ENCODE peak calls at places on chromosomes 3 and 15, in seven cellular contexts. U is HCT116, D is NT2/D1, O is H1, J is SK-N-SH, N is K562, L is GM12878. H is an unnamed sample.

GRCh38 chr3:33833408-33834116 is 35.1 kb downstream of the PDCD6IP start:
- DNase-seq in J (no peak), N (no peak), O (no peak), L (no peak), D (no peak), U (no peak), H (no peak)

GRCh38 chr15:73981761-73982222 is 10.3 kb downstream of the STOML1 start:
- DNase-seq in D (no peak), L (no peak), J (no peak), U (no peak), O (no peak), N (no peak), H (no peak)

GRCh38 chr3:176950743-176951142 is 246.5 kb downstream of the TBL1XR1 start:
- DNase-seq in D (no peak), U (no peak), J (no peak), L (no peak), O (no peak), N (no peak), H (no peak)

GRCh38 chr15:48579945-48580671 is 65.4 kb downstream of the FBN1 start:
- DNase-seq in U (no peak), N (peak; percentile 79), L (no peak), O (no peak), J (no peak), D (no peak), H (no peak)

GRCh38 chr3:65888980-65889706 is 149.6 kb downstream of the MAGI1 start:
- DNase-seq in J (no peak), U (peak; percentile 13), N (no peak), D (no peak), L (no peak), O (no peak), H (no peak)

GRCh38 chr3:171001957-171002694 is 24.4 kb downstream of the SLC2A2 start:
- DNase-seq in O (no peak), J (no peak), D (no peak), U (no peak), N (no peak), L (peak; percentile 13), H (peak; percentile 100)

GRCh38 chr3:192296845-192297244 is 430.5 kb downstream of the FGF12 start:
- DNase-seq in L (no peak), D (no peak), N (no peak), J (no peak), O (no peak), U (no peak), H (no peak)

GRCh38 chr3:136296960-136297359 is 46.8 kb downstream of the PCCB start:
- DNase-seq in U (no peak), L (no peak), J (no peak), N (no peak), D (peak; percentile 63), O (no peak), H (no peak)

GRCh38 chr15:66650433-66650832 is 51.6 kb upstream of the SMAD6 start:
- DNase-seq in D (no peak), U (no peak), N (peak; percentile 63), L (no peak), O (no peak), J (no peak), H (peak; percentile 16)

GRCh38 chr3:51975857-51976549 is 1.1 kb downstream of the ABHD14A start:
- DNase-seq in J (peak; percentile 89), O (peak; percentile 80), U (no peak), D (no peak), L (no peak), N (peak; percentile 65), H (peak; percentile 50)

GRCh38 chr15:46808834-46809233 is 908.5 kb upstream of the SEMA6D start:
- DNase-seq in D (no peak), N (no peak), U (no peak), O (no peak), L (no peak), J (no peak), H (no peak)
- TF ChIP-seq YY1 in D (no peak), N (no peak), U (no peak), O (no peak), L (no peak), J (no peak), H (no peak)

DNA sequence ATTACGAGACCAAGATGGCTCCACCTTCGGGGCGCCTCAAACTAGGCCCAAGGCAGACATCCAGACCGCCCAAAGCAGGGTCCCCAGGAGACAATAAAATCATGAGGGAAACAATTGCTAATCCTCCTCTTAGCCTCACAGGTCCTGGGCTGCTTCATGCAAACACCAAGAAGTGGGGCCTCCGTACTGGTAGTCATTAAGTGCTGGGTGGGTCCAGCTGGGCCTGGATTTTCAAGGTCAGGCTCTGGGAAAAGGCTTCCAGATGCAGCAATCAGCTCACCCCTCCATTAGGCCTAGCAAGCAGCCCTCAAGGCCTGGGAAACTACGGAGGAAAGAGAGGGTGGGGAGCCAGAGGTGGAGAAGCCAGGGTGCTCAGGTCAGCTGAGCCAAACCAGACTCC is 634 bp downstream of the FBXL22 start:
- DNase-seq in U (no peak), L (no peak), N (no peak), O (no peak), J (peak; percentile 42), D (no peak), H (no peak)
- TF ChIP-seq YY1 in U (no peak), L (no peak), N (no peak), O (no peak), J (no peak), D (no peak), H (no peak)

GRCh38 chr15:97567411-97567810 is 393.1 kb upstream of the ARRDC4 start:
- DNase-seq in J (no peak), L (no peak), O (no peak), D (no peak), U (no peak), N (no peak), H (no peak)
- TF ChIP-seq YY1 in J (no peak), L (no peak), O (no peak), D (no peak), U (no peak), N (no peak), H (no peak)

GRCh38 chr3:39088456-39088855 is 19.0 kb downstream of the GORASP1 start:
- DNase-seq in U (no peak), L (no peak), O (no peak), D (no peak), N (no peak), J (no peak), H (no peak)
- TF ChIP-seq YY1 in U (no peak), L (no peak), O (no peak), D (no peak), N (no peak), J (no peak), H (no peak)

DNA sequence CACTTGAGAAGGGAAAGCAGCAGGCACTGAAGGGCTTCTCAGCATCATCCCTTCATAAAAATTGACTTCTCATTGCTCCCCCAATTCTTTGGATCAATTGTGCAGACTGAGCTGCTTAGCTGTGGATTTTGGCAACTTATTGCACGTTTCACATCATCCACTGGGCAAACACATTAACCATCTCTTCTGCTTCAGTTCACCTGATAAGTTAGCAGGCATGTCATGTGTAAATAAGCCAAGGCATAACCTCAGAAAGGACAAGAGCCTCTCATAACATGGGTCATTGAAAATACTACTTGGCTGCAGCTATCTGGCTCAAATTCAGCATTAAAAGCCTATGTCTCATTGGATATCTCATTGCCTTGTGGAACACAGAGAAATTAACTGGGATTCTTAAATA is 366.5 kb downstream of the LRRC3B start:
- DNase-seq in U (no peak), N (no peak), D (no peak), L (no peak), J (no peak), O (no peak), H (no peak)
- TF ChIP-seq YY1 in U (no peak), N (no peak), D (no peak), L (no peak), J (no peak), O (no peak), H (no peak)

DNA sequence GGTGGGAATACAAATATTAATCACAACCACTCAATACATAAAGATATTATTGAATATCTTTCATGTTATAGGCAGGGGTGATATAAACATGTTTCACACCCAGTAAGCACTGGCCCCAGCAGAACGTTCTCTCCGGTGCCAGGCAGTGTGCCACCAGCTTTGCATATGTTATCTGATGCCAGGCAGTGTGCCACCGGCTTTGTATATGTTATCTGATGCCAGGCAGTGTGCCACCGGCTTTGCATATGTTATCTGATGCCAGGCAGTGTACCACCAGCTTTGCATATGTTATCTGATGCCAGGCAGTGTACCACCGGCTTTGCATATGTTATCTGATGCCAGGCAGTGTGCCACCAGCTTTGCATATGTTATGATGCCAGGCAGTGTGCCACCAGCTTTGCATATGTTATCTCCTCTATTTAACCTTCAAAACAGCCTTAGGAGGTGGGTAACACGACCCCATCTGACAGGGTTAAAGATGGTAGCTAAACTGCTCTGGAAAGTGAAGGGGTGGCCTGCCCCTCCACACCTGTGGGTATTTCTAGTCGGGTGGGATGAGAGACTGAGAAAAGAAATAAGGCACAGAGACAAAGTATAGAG is 6.9 kb downstream of the MUC20 start:
- DNase-seq in U (no peak), O (no peak), L (no peak), D (no peak), J (peak; percentile 62), N (no peak), H (no peak)
- TF ChIP-seq YY1 in U (no peak), O (no peak), L (no peak), D (no peak), J (no peak), N (no peak), H (no peak)

H was measured in HepG2.